ENCODE peak calls at places on chromosomes 16 and 17, in eight cellular contexts. One of them, this sample, is unnamed.

GRCh38 chr17:149231-149630 is 11.9 kb downstream of the SCGB1C2 start:
- DNase-seq in neural crest cell: no peak
- DNase-seq in stimulated activated CD8-positive, alpha-beta memory T cell treated with anti-CD3 and anti-CD28 coated beads, Interleukin-7, amount 100 ng/mL, for 1 hour: no peak
- DNase-seq in amygdala: no peak
- DNase-seq in T follicular helper cell: no peak
- DNase-seq in activated T-cell treated with anti-CD3 and anti-CD28 coated beads, Interleukin-2, amount 50 U/mL, for 24 hours: no peak
- DNase-seq in activated T-helper 1 cell treated with anti-CD3 and anti-CD28 coated beads, Interleukin-2, amount 50 U/mL, for 16 hours: no peak
- DNase-seq in EL: no peak
- DNase-seq in this sample: no peak

GRCh38 chr17:73203788-73204479 is 11.1 kb downstream of the COG1 start:
- DNase-seq in T follicular helper cell: no peak
- DNase-seq in activated T-cell treated with anti-CD3 and anti-CD28 coated beads, Interleukin-2, amount 50 U/mL, for 24 hours: no peak
- DNase-seq in EL: no peak
- DNase-seq in neural crest cell: no peak
- DNase-seq in stimulated activated CD8-positive, alpha-beta memory T cell treated with anti-CD3 and anti-CD28 coated beads, Interleukin-7, amount 100 ng/mL, for 1 hour: no peak
- DNase-seq in amygdala: no peak
- DNase-seq in activated T-helper 1 cell treated with anti-CD3 and anti-CD28 coated beads, Interleukin-2, amount 50 U/mL, for 16 hours: no peak
- DNase-seq in this sample: no peak

GRCh38 chr17:6455321-6455705 is 11.1 kb downstream of the PIMREG start:
- DNase-seq in activated T-cell treated with anti-CD3 and anti-CD28 coated beads, Interleukin-2, amount 50 U/mL, for 24 hours: peak
- DNase-seq in neural crest cell: peak
- DNase-seq in T follicular helper cell: peak
- DNase-seq in activated T-helper 1 cell treated with anti-CD3 and anti-CD28 coated beads, Interleukin-2, amount 50 U/mL, for 16 hours: no peak
- DNase-seq in stimulated activated CD8-positive, alpha-beta memory T cell treated with anti-CD3 and anti-CD28 coated beads, Interleukin-7, amount 100 ng/mL, for 1 hour: no peak
- DNase-seq in EL: no peak
- DNase-seq in amygdala: peak
- DNase-seq in this sample: no peak

GRCh38 chr17:16215002-16215272 is 397 bp downstream of the NCOR1 start:
- DNase-seq in activated T-cell treated with anti-CD3 and anti-CD28 coated beads, Interleukin-2, amount 50 U/mL, for 24 hours: no peak
- DNase-seq in amygdala: no peak
- DNase-seq in activated T-helper 1 cell treated with anti-CD3 and anti-CD28 coated beads, Interleukin-2, amount 50 U/mL, for 16 hours: peak
- DNase-seq in neural crest cell: no peak
- DNase-seq in T follicular helper cell: peak
- DNase-seq in stimulated activated CD8-positive, alpha-beta memory T cell treated with anti-CD3 and anti-CD28 coated beads, Interleukin-7, amount 100 ng/mL, for 1 hour: no peak
- DNase-seq in EL: peak
- DNase-seq in this sample: no peak

GRCh38 chr17:31917065-31917529 is 15.6 kb upstream of the UTP6 start:
- DNase-seq in T follicular helper cell: no peak
- DNase-seq in stimulated activated CD8-positive, alpha-beta memory T cell treated with anti-CD3 and anti-CD28 coated beads, Interleukin-7, amount 100 ng/mL, for 1 hour: no peak
- DNase-seq in activated T-cell treated with anti-CD3 and anti-CD28 coated beads, Interleukin-2, amount 50 U/mL, for 24 hours: peak
- DNase-seq in neural crest cell: no peak
- DNase-seq in EL: no peak
- DNase-seq in amygdala: no peak
- DNase-seq in activated T-helper 1 cell treated with anti-CD3 and anti-CD28 coated beads, Interleukin-2, amount 50 U/mL, for 16 hours: no peak
- DNase-seq in this sample: no peak

GRCh38 chr17:14341866-14342265 is 41.0 kb downstream of the HS3ST3B1 start:
- DNase-seq in amygdala: no peak
- DNase-seq in activated T-cell treated with anti-CD3 and anti-CD28 coated beads, Interleukin-2, amount 50 U/mL, for 24 hours: no peak
- DNase-seq in T follicular helper cell: no peak
- DNase-seq in EL: no peak
- DNase-seq in stimulated activated CD8-positive, alpha-beta memory T cell treated with anti-CD3 and anti-CD28 coated beads, Interleukin-7, amount 100 ng/mL, for 1 hour: no peak
- DNase-seq in activated T-helper 1 cell treated with anti-CD3 and anti-CD28 coated beads, Interleukin-2, amount 50 U/mL, for 16 hours: no peak
- DNase-seq in neural crest cell: no peak
- DNase-seq in this sample: no peak

GRCh38 chr17:27466376-27466747 is 10.1 kb downstream of the KSR1 start:
- DNase-seq in amygdala: no peak
- DNase-seq in T follicular helper cell: no peak
- DNase-seq in stimulated activated CD8-positive, alpha-beta memory T cell treated with anti-CD3 and anti-CD28 coated beads, Interleukin-7, amount 100 ng/mL, for 1 hour: no peak
- DNase-seq in EL: no peak
- DNase-seq in activated T-cell treated with anti-CD3 and anti-CD28 coated beads, Interleukin-2, amount 50 U/mL, for 24 hours: no peak
- DNase-seq in activated T-helper 1 cell treated with anti-CD3 and anti-CD28 coated beads, Interleukin-2, amount 50 U/mL, for 16 hours: no peak
- DNase-seq in neural crest cell: no peak
- DNase-seq in this sample: no peak

GRCh38 chr17:74860999-74861553 is 1.4 kb upstream of the GRIN2C start:
- DNase-seq in amygdala: no peak
- DNase-seq in neural crest cell: no peak
- DNase-seq in T follicular helper cell: no peak
- DNase-seq in activated T-cell treated with anti-CD3 and anti-CD28 coated beads, Interleukin-2, amount 50 U/mL, for 24 hours: peak
- DNase-seq in activated T-helper 1 cell treated with anti-CD3 and anti-CD28 coated beads, Interleukin-2, amount 50 U/mL, for 16 hours: no peak
- DNase-seq in EL: no peak
- DNase-seq in stimulated activated CD8-positive, alpha-beta memory T cell treated with anti-CD3 and anti-CD28 coated beads, Interleukin-7, amount 100 ng/mL, for 1 hour: no peak
- DNase-seq in this sample: no peak

GRCh38 chr17:74276561-74277009 is 2.6 kb downstream of the DNAI2 start:
- DNase-seq in neural crest cell: peak
- DNase-seq in amygdala: no peak
- DNase-seq in stimulated activated CD8-positive, alpha-beta memory T cell treated with anti-CD3 and anti-CD28 coated beads, Interleukin-7, amount 100 ng/mL, for 1 hour: no peak
- DNase-seq in activated T-cell treated with anti-CD3 and anti-CD28 coated beads, Interleukin-2, amount 50 U/mL, for 24 hours: no peak
- DNase-seq in activated T-helper 1 cell treated with anti-CD3 and anti-CD28 coated beads, Interleukin-2, amount 50 U/mL, for 16 hours: no peak
- DNase-seq in EL: no peak
- DNase-seq in T follicular helper cell: no peak
- DNase-seq in this sample: no peak

GRCh38 chr16:65754799-65755691 is 611.4 kb upstream of the CDH5 start:
- DNase-seq in activated T-cell treated with anti-CD3 and anti-CD28 coated beads, Interleukin-2, amount 50 U/mL, for 24 hours: no peak
- DNase-seq in stimulated activated CD8-positive, alpha-beta memory T cell treated with anti-CD3 and anti-CD28 coated beads, Interleukin-7, amount 100 ng/mL, for 1 hour: no peak
- DNase-seq in activated T-helper 1 cell treated with anti-CD3 and anti-CD28 coated beads, Interleukin-2, amount 50 U/mL, for 16 hours: no peak
- DNase-seq in amygdala: no peak
- DNase-seq in EL: peak
- DNase-seq in T follicular helper cell: no peak
- DNase-seq in neural crest cell: no peak
- DNase-seq in this sample: no peak

GRCh38 chr17:39174907-39175694 is 9.1 kb upstream of the ARL5C start:
- DNase-seq in activated T-cell treated with anti-CD3 and anti-CD28 coated beads, Interleukin-2, amount 50 U/mL, for 24 hours: peak
- DNase-seq in stimulated activated CD8-positive, alpha-beta memory T cell treated with anti-CD3 and anti-CD28 coated beads, Interleukin-7, amount 100 ng/mL, for 1 hour: peak
- DNase-seq in activated T-helper 1 cell treated with anti-CD3 and anti-CD28 coated beads, Interleukin-2, amount 50 U/mL, for 16 hours: peak
- DNase-seq in T follicular helper cell: peak
- DNase-seq in amygdala: peak
- DNase-seq in EL: peak
- DNase-seq in neural crest cell: peak
- DNase-seq in this sample: peak

GRCh38 chr17:19013226-19013625 is 8.7 kb upstream of the FAM83G start:
- DNase-seq in activated T-cell treated with anti-CD3 and anti-CD28 coated beads, Interleukin-2, amount 50 U/mL, for 24 hours: no peak
- DNase-seq in activated T-helper 1 cell treated with anti-CD3 and anti-CD28 coated beads, Interleukin-2, amount 50 U/mL, for 16 hours: no peak
- DNase-seq in EL: no peak
- DNase-seq in T follicular helper cell: no peak
- DNase-seq in amygdala: no peak
- DNase-seq in stimulated activated CD8-positive, alpha-beta memory T cell treated with anti-CD3 and anti-CD28 coated beads, Interleukin-7, amount 100 ng/mL, for 1 hour: no peak
- DNase-seq in neural crest cell: no peak
- DNase-seq in this sample: no peak

GRCh38 chr16:67336646-67337045 is 10.0 kb downstream of the LRRC36 start:
- DNase-seq in amygdala: no peak
- DNase-seq in activated T-helper 1 cell treated with anti-CD3 and anti-CD28 coated beads, Interleukin-2, amount 50 U/mL, for 16 hours: no peak
- DNase-seq in T follicular helper cell: no peak
- DNase-seq in activated T-cell treated with anti-CD3 and anti-CD28 coated beads, Interleukin-2, amount 50 U/mL, for 24 hours: no peak
- DNase-seq in EL: peak
- DNase-seq in stimulated activated CD8-positive, alpha-beta memory T cell treated with anti-CD3 and anti-CD28 coated beads, Interleukin-7, amount 100 ng/mL, for 1 hour: no peak
- DNase-seq in neural crest cell: no peak
- DNase-seq in this sample: no peak

GRCh38 chr16:56275076-56275475 is 83.8 kb downstream of the GNAO1 start:
- DNase-seq in activated T-helper 1 cell treated with anti-CD3 and anti-CD28 coated beads, Interleukin-2, amount 50 U/mL, for 16 hours: no peak
- DNase-seq in neural crest cell: no peak
- DNase-seq in amygdala: no peak
- DNase-seq in activated T-cell treated with anti-CD3 and anti-CD28 coated beads, Interleukin-2, amount 50 U/mL, for 24 hours: no peak
- DNase-seq in stimulated activated CD8-positive, alpha-beta memory T cell treated with anti-CD3 and anti-CD28 coated beads, Interleukin-7, amount 100 ng/mL, for 1 hour: no peak
- DNase-seq in T follicular helper cell: no peak
- DNase-seq in EL: peak
- DNase-seq in this sample: no peak

GRCh38 chr17:1273492-1274242 is 3.4 kb downstream of the BHLHA9 start:
- DNase-seq in amygdala: no peak
- DNase-seq in EL: no peak
- DNase-seq in activated T-helper 1 cell treated with anti-CD3 and anti-CD28 coated beads, Interleukin-2, amount 50 U/mL, for 16 hours: no peak
- DNase-seq in neural crest cell: no peak
- DNase-seq in stimulated activated CD8-positive, alpha-beta memory T cell treated with anti-CD3 and anti-CD28 coated beads, Interleukin-7, amount 100 ng/mL, for 1 hour: no peak
- DNase-seq in activated T-cell treated with anti-CD3 and anti-CD28 coated beads, Interleukin-2, amount 50 U/mL, for 24 hours: no peak
- DNase-seq in T follicular helper cell: no peak
- DNase-seq in this sample: no peak

GRCh38 chr17:33163827-33164555 is 129.1 kb downstream of the ASIC2 start:
- DNase-seq in amygdala: no peak
- DNase-seq in neural crest cell: no peak
- DNase-seq in activated T-helper 1 cell treated with anti-CD3 and anti-CD28 coated beads, Interleukin-2, amount 50 U/mL, for 16 hours: no peak
- DNase-seq in T follicular helper cell: no peak
- DNase-seq in activated T-cell treated with anti-CD3 and anti-CD28 coated beads, Interleukin-2, amount 50 U/mL, for 24 hours: no peak
- DNase-seq in EL: no peak
- DNase-seq in stimulated activated CD8-positive, alpha-beta memory T cell treated with anti-CD3 and anti-CD28 coated beads, Interleukin-7, amount 100 ng/mL, for 1 hour: no peak
- DNase-seq in this sample: no peak

GRCh38 chr17:40615989-40616476 is 31.6 kb downstream of the SMARCE1 start:
- DNase-seq in amygdala: no peak
- DNase-seq in T follicular helper cell: no peak
- DNase-seq in activated T-cell treated with anti-CD3 and anti-CD28 coated beads, Interleukin-2, amount 50 U/mL, for 24 hours: no peak
- DNase-seq in neural crest cell: no peak
- DNase-seq in EL: no peak
- DNase-seq in stimulated activated CD8-positive, alpha-beta memory T cell treated with anti-CD3 and anti-CD28 coated beads, Interleukin-7, amount 100 ng/mL, for 1 hour: no peak
- DNase-seq in activated T-helper 1 cell treated with anti-CD3 and anti-CD28 coated beads, Interleukin-2, amount 50 U/mL, for 16 hours: no peak
- DNase-seq in this sample: no peak

GRCh38 chr16:56869513-56870270 is 4.7 kb downstream of the SLC12A3 start:
- DNase-seq in EL: peak
- DNase-seq in neural crest cell: no peak
- DNase-seq in amygdala: no peak
- DNase-seq in activated T-helper 1 cell treated with anti-CD3 and anti-CD28 coated beads, Interleukin-2, amount 50 U/mL, for 16 hours: no peak
- DNase-seq in T follicular helper cell: no peak
- DNase-seq in activated T-cell treated with anti-CD3 and anti-CD28 coated beads, Interleukin-2, amount 50 U/mL, for 24 hours: no peak
- DNase-seq in stimulated activated CD8-positive, alpha-beta memory T cell treated with anti-CD3 and anti-CD28 coated beads, Interleukin-7, amount 100 ng/mL, for 1 hour: no peak
- DNase-seq in this sample: no peak

GRCh38 chr16:18834873-18835272 is 33.5 kb upstream of the ARL6IP1 start:
- DNase-seq in activated T-helper 1 cell treated with anti-CD3 and anti-CD28 coated beads, Interleukin-2, amount 50 U/mL, for 16 hours: no peak
- DNase-seq in activated T-cell treated with anti-CD3 and anti-CD28 coated beads, Interleukin-2, amount 50 U/mL, for 24 hours: no peak
- DNase-seq in neural crest cell: no peak
- DNase-seq in T follicular helper cell: no peak
- DNase-seq in EL: no peak
- DNase-seq in stimulated activated CD8-positive, alpha-beta memory T cell treated with anti-CD3 and anti-CD28 coated beads, Interleukin-7, amount 100 ng/mL, for 1 hour: no peak
- DNase-seq in amygdala: no peak
- DNase-seq in this sample: no peak

GRCh38 chr17:59427996-59428395 is 96.5 kb downstream of the YPEL2 start:
- DNase-seq in EL: peak
- DNase-seq in activated T-helper 1 cell treated with anti-CD3 and anti-CD28 coated beads, Interleukin-2, amount 50 U/mL, for 16 hours: no peak
- DNase-seq in amygdala: no peak
- DNase-seq in neural crest cell: no peak
- DNase-seq in T follicular helper cell: no peak
- DNase-seq in activated T-cell treated with anti-CD3 and anti-CD28 coated beads, Interleukin-2, amount 50 U/mL, for 24 hours: no peak
- DNase-seq in stimulated activated CD8-positive, alpha-beta memory T cell treated with anti-CD3 and anti-CD28 coated beads, Interleukin-7, amount 100 ng/mL, for 1 hour: no peak
- DNase-seq in this sample: no peak

GRCh38 chr17:74452841-74453661 is 13.4 kb upstream of the CD300A start:
- DNase-seq in activated T-helper 1 cell treated with anti-CD3 and anti-CD28 coated beads, Interleukin-2, amount 50 U/mL, for 16 hours: no peak
- DNase-seq in EL: no peak
- DNase-seq in amygdala: peak
- DNase-seq in T follicular helper cell: no peak
- DNase-seq in stimulated activated CD8-positive, alpha-beta memory T cell treated with anti-CD3 and anti-CD28 coated beads, Interleukin-7, amount 100 ng/mL, for 1 hour: no peak
- DNase-seq in activated T-cell treated with anti-CD3 and anti-CD28 coated beads, Interleukin-2, amount 50 U/mL, for 24 hours: no peak
- DNase-seq in neural crest cell: no peak
- DNase-seq in this sample: no peak

GRCh38 chr17:42519546-42520444 is 16.2 kb upstream of the NAGLU start:
- DNase-seq in stimulated activated CD8-positive, alpha-beta memory T cell treated with anti-CD3 and anti-CD28 coated beads, Interleukin-7, amount 100 ng/mL, for 1 hour: no peak
- DNase-seq in amygdala: peak
- DNase-seq in T follicular helper cell: no peak
- DNase-seq in activated T-helper 1 cell treated with anti-CD3 and anti-CD28 coated beads, Interleukin-2, amount 50 U/mL, for 16 hours: no peak
- DNase-seq in activated T-cell treated with anti-CD3 and anti-CD28 coated beads, Interleukin-2, amount 50 U/mL, for 24 hours: no peak
- DNase-seq in EL: peak
- DNase-seq in neural crest cell: peak
- DNase-seq in this sample: peak

GRCh38 chr16:86080131-86080875 is 181.3 kb downstream of the IRF8 start:
- DNase-seq in T follicular helper cell: no peak
- DNase-seq in activated T-helper 1 cell treated with anti-CD3 and anti-CD28 coated beads, Interleukin-2, amount 50 U/mL, for 16 hours: no peak
- DNase-seq in activated T-cell treated with anti-CD3 and anti-CD28 coated beads, Interleukin-2, amount 50 U/mL, for 24 hours: no peak
- DNase-seq in amygdala: no peak
- DNase-seq in EL: no peak
- DNase-seq in stimulated activated CD8-positive, alpha-beta memory T cell treated with anti-CD3 and anti-CD28 coated beads, Interleukin-7, amount 100 ng/mL, for 1 hour: no peak
- DNase-seq in neural crest cell: no peak
- DNase-seq in this sample: no peak

GRCh38 chr16:2013527-2013926 is 3.9 kb upstream of the ZNF598 start:
- DNase-seq in EL: no peak
- DNase-seq in T follicular helper cell: no peak
- DNase-seq in activated T-cell treated with anti-CD3 and anti-CD28 coated beads, Interleukin-2, amount 50 U/mL, for 24 hours: no peak
- DNase-seq in activated T-helper 1 cell treated with anti-CD3 and anti-CD28 coated beads, Interleukin-2, amount 50 U/mL, for 16 hours: no peak
- DNase-seq in amygdala: no peak
- DNase-seq in neural crest cell: no peak
- DNase-seq in stimulated activated CD8-positive, alpha-beta memory T cell treated with anti-CD3 and anti-CD28 coated beads, Interleukin-7, amount 100 ng/mL, for 1 hour: no peak
- DNase-seq in this sample: no peak

GRCh38 chr16:4330277-4330882 is 14.5 kb downstream of the GLIS2 start:
- DNase-seq in neural crest cell: peak
- DNase-seq in T follicular helper cell: peak
- DNase-seq in EL: peak
- DNase-seq in activated T-cell treated with anti-CD3 and anti-CD28 coated beads, Interleukin-2, amount 50 U/mL, for 24 hours: peak
- DNase-seq in stimulated activated CD8-positive, alpha-beta memory T cell treated with anti-CD3 and anti-CD28 coated beads, Interleukin-7, amount 100 ng/mL, for 1 hour: peak
- DNase-seq in amygdala: peak
- DNase-seq in activated T-helper 1 cell treated with anti-CD3 and anti-CD28 coated beads, Interleukin-2, amount 50 U/mL, for 16 hours: peak
- DNase-seq in this sample: peak

GRCh38 chr16:31698901-31699300 is 171.2 kb downstream of the AHSP start:
- DNase-seq in amygdala: no peak
- DNase-seq in neural crest cell: no peak
- DNase-seq in stimulated activated CD8-positive, alpha-beta memory T cell treated with anti-CD3 and anti-CD28 coated beads, Interleukin-7, amount 100 ng/mL, for 1 hour: no peak
- DNase-seq in T follicular helper cell: no peak
- DNase-seq in activated T-helper 1 cell treated with anti-CD3 and anti-CD28 coated beads, Interleukin-2, amount 50 U/mL, for 16 hours: no peak
- DNase-seq in activated T-cell treated with anti-CD3 and anti-CD28 coated beads, Interleukin-2, amount 50 U/mL, for 24 hours: no peak
- DNase-seq in EL: no peak
- DNase-seq in this sample: no peak

GRCh38 chr17:4944163-4944553 is 4.1 kb downstream of the RNF167 start:
- DNase-seq in activated T-helper 1 cell treated with anti-CD3 and anti-CD28 coated beads, Interleukin-2, amount 50 U/mL, for 16 hours: peak
- DNase-seq in EL: no peak
- DNase-seq in stimulated activated CD8-positive, alpha-beta memory T cell treated with anti-CD3 and anti-CD28 coated beads, Interleukin-7, amount 100 ng/mL, for 1 hour: no peak
- DNase-seq in neural crest cell: no peak
- DNase-seq in amygdala: no peak
- DNase-seq in activated T-cell treated with anti-CD3 and anti-CD28 coated beads, Interleukin-2, amount 50 U/mL, for 24 hours: no peak
- DNase-seq in T follicular helper cell: peak
- DNase-seq in this sample: no peak

GRCh38 chr17:2070241-2071023 is 15.5 kb downstream of the HIC1 start:
- DNase-seq in activated T-helper 1 cell treated with anti-CD3 and anti-CD28 coated beads, Interleukin-2, amount 50 U/mL, for 16 hours: no peak
- DNase-seq in EL: no peak
- DNase-seq in stimulated activated CD8-positive, alpha-beta memory T cell treated with anti-CD3 and anti-CD28 coated beads, Interleukin-7, amount 100 ng/mL, for 1 hour: no peak
- DNase-seq in neural crest cell: no peak
- DNase-seq in amygdala: no peak
- DNase-seq in activated T-cell treated with anti-CD3 and anti-CD28 coated beads, Interleukin-2, amount 50 U/mL, for 24 hours: peak
- DNase-seq in T follicular helper cell: no peak
- DNase-seq in this sample: no peak

GRCh38 chr17:9958586-9959281 is 53.7 kb upstream of the RCVRN start:
- DNase-seq in neural crest cell: no peak
- DNase-seq in T follicular helper cell: no peak
- DNase-seq in stimulated activated CD8-positive, alpha-beta memory T cell treated with anti-CD3 and anti-CD28 coated beads, Interleukin-7, amount 100 ng/mL, for 1 hour: no peak
- DNase-seq in EL: no peak
- DNase-seq in activated T-cell treated with anti-CD3 and anti-CD28 coated beads, Interleukin-2, amount 50 U/mL, for 24 hours: no peak
- DNase-seq in activated T-helper 1 cell treated with anti-CD3 and anti-CD28 coated beads, Interleukin-2, amount 50 U/mL, for 16 hours: no peak
- DNase-seq in amygdala: no peak
- DNase-seq in this sample: peak

GRCh38 chr17:10513284-10514067 is 4.9 kb downstream of the MYH1 start:
- DNase-seq in neural crest cell: no peak
- DNase-seq in amygdala: no peak
- DNase-seq in EL: peak
- DNase-seq in activated T-cell treated with anti-CD3 and anti-CD28 coated beads, Interleukin-2, amount 50 U/mL, for 24 hours: no peak
- DNase-seq in activated T-helper 1 cell treated with anti-CD3 and anti-CD28 coated beads, Interleukin-2, amount 50 U/mL, for 16 hours: no peak
- DNase-seq in stimulated activated CD8-positive, alpha-beta memory T cell treated with anti-CD3 and anti-CD28 coated beads, Interleukin-7, amount 100 ng/mL, for 1 hour: no peak
- DNase-seq in T follicular helper cell: no peak
- DNase-seq in this sample: no peak

GRCh38 chr16:15483857-15484256 is 49.5 kb downstream of the BMERB1 start:
- DNase-seq in activated T-helper 1 cell treated with anti-CD3 and anti-CD28 coated beads, Interleukin-2, amount 50 U/mL, for 16 hours: no peak
- DNase-seq in neural crest cell: no peak
- DNase-seq in activated T-cell treated with anti-CD3 and anti-CD28 coated beads, Interleukin-2, amount 50 U/mL, for 24 hours: no peak
- DNase-seq in stimulated activated CD8-positive, alpha-beta memory T cell treated with anti-CD3 and anti-CD28 coated beads, Interleukin-7, amount 100 ng/mL, for 1 hour: no peak
- DNase-seq in amygdala: no peak
- DNase-seq in T follicular helper cell: no peak
- DNase-seq in EL: no peak
- DNase-seq in this sample: no peak

GRCh38 chr16:10575506-10576130 is 4.8 kb downstream of the EMP2 start:
- DNase-seq in T follicular helper cell: no peak
- DNase-seq in amygdala: no peak
- DNase-seq in EL: no peak
- DNase-seq in neural crest cell: no peak
- DNase-seq in activated T-cell treated with anti-CD3 and anti-CD28 coated beads, Interleukin-2, amount 50 U/mL, for 24 hours: no peak
- DNase-seq in activated T-helper 1 cell treated with anti-CD3 and anti-CD28 coated beads, Interleukin-2, amount 50 U/mL, for 16 hours: no peak
- DNase-seq in stimulated activated CD8-positive, alpha-beta memory T cell treated with anti-CD3 and anti-CD28 coated beads, Interleukin-7, amount 100 ng/mL, for 1 hour: no peak
- DNase-seq in this sample: no peak

GRCh38 chr17:80000136-80000535 is 35.5 kb downstream of the TBC1D16 start:
- DNase-seq in activated T-helper 1 cell treated with anti-CD3 and anti-CD28 coated beads, Interleukin-2, amount 50 U/mL, for 16 hours: no peak
- DNase-seq in amygdala: no peak
- DNase-seq in neural crest cell: no peak
- DNase-seq in activated T-cell treated with anti-CD3 and anti-CD28 coated beads, Interleukin-2, amount 50 U/mL, for 24 hours: no peak
- DNase-seq in EL: no peak
- DNase-seq in T follicular helper cell: no peak
- DNase-seq in stimulated activated CD8-positive, alpha-beta memory T cell treated with anti-CD3 and anti-CD28 coated beads, Interleukin-7, amount 100 ng/mL, for 1 hour: no peak
- DNase-seq in this sample: no peak

GRCh38 chr17:17730250-17730935 is 49.1 kb downstream of the RAI1 start:
- DNase-seq in amygdala: no peak
- DNase-seq in EL: no peak
- DNase-seq in activated T-helper 1 cell treated with anti-CD3 and anti-CD28 coated beads, Interleukin-2, amount 50 U/mL, for 16 hours: no peak
- DNase-seq in stimulated activated CD8-positive, alpha-beta memory T cell treated with anti-CD3 and anti-CD28 coated beads, Interleukin-7, amount 100 ng/mL, for 1 hour: no peak
- DNase-seq in T follicular helper cell: no peak
- DNase-seq in neural crest cell: no peak
- DNase-seq in activated T-cell treated with anti-CD3 and anti-CD28 coated beads, Interleukin-2, amount 50 U/mL, for 24 hours: no peak
- DNase-seq in this sample: no peak

This sample was measured in breast epithelium.